ENCODE peak calls at places on chromosomes 5 and 9, in six cellular contexts. X, U, J, W, P and I are unnamed samples.

GRCh38 chr5:19927919-19928318 is 60.1 kb downstream of the CDH18 start:
- DNase-seq in X (no peak), U (peak; percentile 61), J (peak; percentile 70), W (peak; percentile 11), P (peak; percentile 79), I (no peak)

GRCh38 chr9:12718482-12719026 is 25.4 kb downstream of the TYRP1 start:
- DNase-seq in X (peak; percentile 60), U (peak; percentile 44), J (peak; percentile 72), W (peak; percentile 59), P (peak; percentile 93), I (no peak)

GRCh38 chr5:117623042-117623815 is 1048.6 kb upstream of the SEMA6A start:
- DNase-seq in X (no peak), U (peak; percentile 10), J (no peak), W (no peak), P (peak; percentile 17), I (peak; percentile 6)

GRCh38 chr9:25226901-25227686 is 451.1 kb downstream of the TUSC1 start:
- DNase-seq in X (no peak), U (no peak), J (peak; percentile 27), W (no peak), P (no peak), I (no peak)

GRCh38 chr5:116600876-116601275 is 26.3 kb upstream of the SEMA6A start:
- DNase-seq in X (no peak), U (peak; percentile 9), J (no peak), W (no peak), P (peak; percentile 91), I (no peak)

GRCh38 chr9:137759117-137759516 is 118.5 kb upstream of the CACNA1B start:
- DNase-seq in X (no peak), U (no peak), J (no peak), W (no peak), P (no peak), I (no peak)

GRCh38 chr9:136310273-136311030 is 6.6 kb upstream of the CCDC187 start:
- DNase-seq in X (no peak), U (no peak), J (no peak), W (no peak), P (no peak), I (no peak)

GRCh38 chr5:180160215-180160614 is 48.8 kb downstream of the RASGEF1C start:
- DNase-seq in X (no peak), U (no peak), J (no peak), W (no peak), P (no peak), I (no peak)

GRCh38 chr9:105329729-105330082 is 85.3 kb downstream of the SLC44A1 start:
- DNase-seq in X (no peak), U (no peak), J (no peak), W (no peak), P (peak; percentile 16), I (no peak)

GRCh38 chr9:93576296-93577044 is at the start of gene PHF2:
- DNase-seq in X (no peak), U (no peak), J (no peak), W (no peak), P (peak; percentile 21), I (no peak)

GRCh38 chr5:79853003-79853402 is 138.1 kb downstream of the MTX3 start:
- DNase-seq in X (no peak), U (no peak), J (no peak), W (no peak), P (no peak), I (no peak)

GRCh38 chr5:143228597-143229293 is 174.7 kb downstream of the NR3C1 start:
- DNase-seq in X (no peak), U (no peak), J (no peak), W (no peak), P (no peak), I (no peak)

DNA sequence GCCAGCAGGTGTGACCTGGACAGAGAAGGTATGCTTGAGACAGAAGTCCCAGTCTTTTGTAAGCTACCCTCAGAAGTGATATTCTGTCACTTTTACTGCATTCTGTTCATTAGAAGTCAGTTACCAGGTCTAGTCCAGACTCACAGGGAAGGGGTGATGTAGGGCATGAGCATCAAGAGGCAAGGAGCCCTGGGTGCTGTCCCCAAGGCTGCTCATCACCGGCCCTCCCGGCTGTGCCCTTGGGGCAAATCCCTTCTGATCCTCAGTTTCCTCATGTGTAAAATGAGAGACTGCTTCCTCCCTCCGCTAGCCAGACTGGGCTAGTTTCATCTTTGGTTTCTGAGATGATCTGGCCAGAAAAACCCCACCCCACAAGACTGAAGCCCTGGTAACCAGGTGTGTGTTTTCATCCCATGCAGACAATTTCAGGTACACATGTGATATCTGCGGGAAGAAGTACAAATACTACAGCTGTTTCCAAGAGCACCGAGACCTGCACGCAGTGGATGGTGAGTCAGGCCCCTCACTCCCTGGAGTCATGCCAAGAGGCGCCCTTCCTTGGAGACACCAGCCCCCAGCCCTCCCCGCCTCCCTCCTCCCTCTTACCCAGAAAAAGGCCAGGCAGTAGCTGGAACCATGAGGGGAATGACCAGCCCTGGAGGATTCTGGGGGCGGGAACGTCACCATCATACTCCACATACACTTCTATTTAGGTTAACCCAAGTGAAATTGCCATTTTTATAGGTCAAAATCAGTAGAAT is 71.0 kb downstream of the AMBP start:
- DNase-seq in X (no peak), U (no peak), J (peak; percentile 12), W (no peak), P (no peak), I (no peak)
- H3K14ac ChIP-seq in X (no peak overlapping the region), U (no peak overlapping the region), J (no peak overlapping the region), W (no peak overlapping the region), P (no peak overlapping the region), I (no peak overlapping the region)

DNA sequence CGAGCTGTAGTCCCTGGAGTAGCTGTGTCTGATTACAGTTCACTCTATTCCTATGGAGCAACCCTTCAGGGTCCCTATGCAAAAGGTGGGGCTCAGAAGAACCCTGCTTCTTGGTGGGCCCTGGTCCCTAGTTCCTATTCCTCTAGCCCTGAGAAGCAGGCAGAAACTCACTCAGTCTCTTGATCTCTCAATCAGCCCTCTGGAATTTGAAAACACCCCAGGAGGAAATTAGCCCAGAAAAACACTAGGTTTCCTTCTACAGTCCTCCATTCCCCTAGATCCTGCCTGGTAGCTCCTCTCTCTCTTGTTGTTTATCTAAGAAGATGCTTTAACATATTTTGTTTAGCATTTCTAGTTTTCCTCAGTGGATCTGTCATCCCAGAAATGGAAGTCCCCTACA is 7.6 kb downstream of the RGS3 start:
- DNase-seq in X (peak; percentile 26), U (no peak), J (no peak), W (no peak), P (no peak), I (no peak)
- H3K14ac ChIP-seq in X (no peak overlapping the region), U (peak overlapping the region; percentile 62), J (no peak overlapping the region), W (no peak overlapping the region), P (no peak overlapping the region), I (no peak overlapping the region)

DNA sequence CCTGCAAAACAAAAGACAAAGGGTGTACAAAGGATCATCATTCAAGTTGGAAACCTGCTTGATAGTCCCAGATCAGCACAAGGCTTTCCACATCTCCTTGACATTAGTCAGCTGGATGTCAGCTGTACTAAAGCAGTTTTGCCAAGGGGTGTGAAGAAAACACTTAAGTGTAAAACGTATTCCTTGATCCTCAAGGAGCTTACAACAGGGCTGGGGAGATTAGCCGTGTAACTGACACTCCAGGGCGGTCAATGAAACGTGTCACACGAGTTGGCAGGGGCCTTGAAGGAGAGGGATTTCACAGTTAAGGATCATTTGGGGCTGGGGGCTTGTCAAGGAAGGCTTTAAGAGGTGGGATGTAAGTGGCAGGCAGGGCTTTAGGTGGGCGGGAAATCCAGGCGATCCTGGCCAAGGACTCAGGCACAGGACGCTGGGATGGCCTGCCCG is 421 bp upstream of the CNTLN start:
- DNase-seq in X (no peak), U (peak; percentile 29), J (no peak), W (no peak), P (peak; percentile 49), I (peak; percentile 2)
- H3K14ac ChIP-seq in X (no peak overlapping the region), U (peak overlapping the region; percentile 96), J (peak overlapping the region; percentile 52), W (no peak overlapping the region), P (peak overlapping the region; percentile 87), I (no peak overlapping the region)

GRCh38 chr9:36912620-36913019 is 121.4 kb downstream of the PAX5 start:
- DNase-seq in X (no peak), U (no peak), J (no peak), W (no peak), P (no peak), I (no peak)
- H3K14ac ChIP-seq in X (no peak overlapping the region), U (no peak overlapping the region), J (no peak overlapping the region), W (no peak overlapping the region), P (no peak overlapping the region), I (no peak overlapping the region)

GRCh38 chr9:19048966-19049871 is at the start of gene RRAGA:
- DNase-seq in X (peak; percentile 97), U (peak; percentile 96), J (peak; percentile 96), W (peak; percentile 99), P (peak; percentile 98), I (peak; percentile 99)
- H3K14ac ChIP-seq in X (peak within 1 kb of the TSS; percentile 50), U (peak within 1 kb of the TSS; percentile 97), J (peak within 1 kb of the TSS; percentile 89), W (no peak within 1 kb of the TSS), P (peak within 1 kb of the TSS; percentile 99), I (peak within 1 kb of the TSS; percentile 97)

DNA sequence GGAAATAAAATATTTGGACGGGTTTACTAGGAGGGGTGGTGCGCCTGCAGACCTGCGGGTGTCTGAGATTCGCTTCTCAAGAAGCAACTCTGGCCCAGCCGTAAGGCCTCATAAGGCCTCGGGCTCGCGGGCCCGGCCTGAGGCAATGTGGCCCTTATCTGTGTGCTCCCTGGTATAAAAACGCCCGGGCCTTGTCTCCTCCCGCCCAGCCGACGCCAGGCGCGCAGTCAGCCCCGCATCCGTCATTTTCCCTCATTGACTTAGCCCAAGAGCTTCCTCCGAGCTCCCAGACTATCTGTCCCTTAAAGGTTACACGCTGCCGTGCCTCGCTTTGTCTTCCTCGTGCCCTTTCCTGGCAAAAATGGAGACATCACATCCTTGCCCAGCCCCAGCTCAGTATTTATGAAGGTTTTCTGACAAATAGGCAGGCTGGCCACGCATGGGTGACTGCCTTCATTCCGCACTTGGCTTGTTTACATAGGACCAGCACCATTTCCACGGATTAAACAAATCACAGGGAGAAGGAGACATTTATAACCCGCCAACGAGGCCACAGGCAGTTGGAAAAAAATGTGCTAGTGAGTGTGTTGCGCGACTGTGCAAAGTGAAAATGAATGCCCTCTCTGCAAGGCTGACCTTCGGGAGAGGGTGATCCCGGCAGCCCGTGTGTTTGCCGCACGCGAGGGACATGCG is 74.5 kb upstream of the TBCA start:
- DNase-seq in X (no peak), U (no peak), J (peak; percentile 56), W (peak; percentile 30), P (peak; percentile 27), I (no peak)
- H3K14ac ChIP-seq in X (no peak overlapping the region), U (no peak overlapping the region), J (no peak overlapping the region), W (peak overlapping the region; percentile 33), P (no peak overlapping the region), I (peak overlapping the region; percentile 54)

GRCh38 chr9:129322641-129323375 is 144.7 kb upstream of the IER5L start:
- DNase-seq in X (no peak), U (no peak), J (peak; percentile 21), W (no peak), P (no peak), I (no peak)
- H3K14ac ChIP-seq in X (no peak overlapping the region), U (no peak overlapping the region), J (no peak overlapping the region), W (no peak overlapping the region), P (no peak overlapping the region), I (no peak overlapping the region)

GRCh38 chr5:72892846-72893245 is 63.0 kb upstream of the FCHO2 start:
- DNase-seq in X (no peak), U (no peak), J (no peak), W (no peak), P (no peak), I (no peak)

GRCh38 chr5:72884911-72885310 is 68.5 kb downstream of the TNPO1 start:
- DNase-seq in X (no peak), U (no peak), J (no peak), W (no peak), P (no peak), I (no peak)

GRCh38 chr5:72885824-72886223 is 69.4 kb downstream of the TNPO1 start:
- DNase-seq in X (no peak), U (no peak), J (no peak), W (no peak), P (no peak), I (no peak)

GRCh38 chr5:72889324-72889723 is 66.5 kb upstream of the FCHO2 start:
- DNase-seq in X (no peak), U (no peak), J (no peak), W (no peak), P (no peak), I (no peak)

GRCh38 chr5:72888595-72888994 is 67.2 kb upstream of the FCHO2 start:
- DNase-seq in X (no peak), U (no peak), J (no peak), W (no peak), P (no peak), I (no peak)
- H3K14ac ChIP-seq in X (no peak overlapping the region), U (no peak overlapping the region), J (no peak overlapping the region), W (no peak overlapping the region), P (no peak overlapping the region), I (no peak overlapping the region)